ENCODE peak calls at places on chromosomes 4 and X, in eight cellular contexts. L is A549; D is esophagus squamous epithelium; H is activated CD4-positive, alpha-beta T cell treated with anti-CD3 and anti-CD28 coated beads for 36 hours; O is AG08395; C is stimulated activated naive CD4-positive, alpha-beta T cell treated with Interleukin-2 at 50 U/mL for 16 hours; G is aorta; K is stimulated activated CD8-positive, alpha-beta memory T cell treated with anti-CD3 and anti-CD28 coated beads, Interleukin-2, amount 100 ng/mL, for 1 hour. U is an unnamed sample.
A peak's percentile ranks its signal among the peaks of the same experiment; 100 is the strongest.

GRCh38 chr4:8329859-8330761 is 60.6 kb downstream of the HTRA3 start:
- DNase-seq in L (no peak), D (no peak), H (no peak), O (no peak), C (no peak), G (peak; percentile 68), K (no peak), U (no peak)

GRCh38 chr4:155941085-155941484 is 12.6 kb downstream of the CTSO start:
- DNase-seq in L (no peak), D (no peak), H (no peak), O (no peak), C (no peak), G (no peak), K (no peak), U (no peak)

GRCh38 chr4:108991929-108992328 is 229.1 kb upstream of the ETNPPL start:
- DNase-seq in L (no peak), D (no peak), H (no peak), O (peak; percentile 66), C (no peak), G (no peak), K (no peak), U (no peak)

GRCh38 chr4:89024051-89024675 is 32.8 kb downstream of the FAM13A start:
- DNase-seq in L (peak; percentile 30), D (no peak), H (peak; percentile 58), O (peak; percentile 67), C (peak; percentile 1), G (no peak), K (peak; percentile 9), U (peak; percentile 6)

GRCh38 chr4:141099326-141099725 is 33.9 kb downstream of the RNF150 start:
- DNase-seq in L (no peak), D (no peak), H (no peak), O (peak; percentile 43), C (no peak), G (no peak), K (no peak), U (no peak)

GRCh38 chr4:126533176-126533575 is 1099.6 kb upstream of the INTU start:
- DNase-seq in L (no peak), D (no peak), H (no peak), O (peak; percentile 5), C (no peak), G (no peak), K (no peak), U (no peak)

GRCh38 chr4:66852843-66853242 is 692.5 kb downstream of the CENPC start:
- DNase-seq in L (no peak), D (no peak), H (no peak), O (no peak), C (no peak), G (no peak), K (no peak), U (no peak)

GRCh38 chr4:78171482-78171881 is 114.4 kb downstream of the FRAS1 start:
- DNase-seq in L (no peak), D (no peak), H (no peak), O (no peak), C (no peak), G (no peak), K (no peak), U (no peak)

GRCh38 chr4:151719935-151720334 is 40.9 kb downstream of the GATB start:
- DNase-seq in L (no peak), D (no peak), H (no peak), O (no peak), C (no peak), G (no peak), K (no peak), U (no peak)

GRCh38 chr4:138861130-138861529 is 154.5 kb upstream of the NOCT start:
- DNase-seq in L (no peak), D (no peak), H (no peak), O (no peak), C (no peak), G (no peak), K (no peak), U (no peak)

GRCh38 chrX:78886550-78886949 is 58.6 kb upstream of the P2RY10 start:
- DNase-seq in L (peak; percentile 0), D (no peak), H (no peak), O (peak; percentile 12), C (no peak), G (no peak), K (no peak), U (no peak)

GRCh38 chr4:122170775-122171174 is 18.6 kb downstream of the BLTP1 start:
- DNase-seq in L (no peak), D (no peak), H (no peak), O (no peak), C (no peak), G (no peak), K (no peak), U (no peak)

GRCh38 chrX:148069759-148070503 is 88.8 kb downstream of the FMR1NB start:
- DNase-seq in L (no peak), D (no peak), H (no peak), O (no peak), C (no peak), G (no peak), K (no peak), U (no peak)

GRCh38 chr4:139785356-139785755 is 119.7 kb downstream of the MGST2 start:
- DNase-seq in L (no peak), D (no peak), H (no peak), O (no peak), C (no peak), G (no peak), K (no peak), U (no peak)

GRCh38 chrX:23828894-23829293 is 45.9 kb downstream of the SAT1 start:
- DNase-seq in L (no peak), D (no peak), H (no peak), O (no peak), C (no peak), G (no peak), K (no peak), U (no peak)

GRCh38 chr4:77178560-77178959 is 21.6 kb downstream of the CCNG2 start:
- DNase-seq in L (no peak), D (no peak), H (no peak), O (no peak), C (no peak), G (no peak), K (no peak), U (no peak)

GRCh38 chrX:6002056-6002455 is 226.6 kb downstream of the NLGN4X start:
- DNase-seq in L (no peak), D (no peak), H (no peak), O (no peak), C (no peak), G (no peak), K (no peak), U (no peak)

GRCh38 chr4:78483811-78484210 is 67.8 kb upstream of the ANXA3 start:
- DNase-seq in L (no peak), D (no peak), H (no peak), O (no peak), C (no peak), G (no peak), K (no peak), U (no peak)

GRCh38 chr4:1797861-1798529 is 4.9 kb downstream of the FGFR3 start:
- DNase-seq in L (no peak), D (no peak), H (no peak), O (no peak), C (no peak), G (no peak), K (no peak), U (no peak)

GRCh38 chr4:2962099-2962455 is 1.1 kb downstream of the NOP14 start:
- DNase-seq in L (no peak), D (no peak), H (peak; percentile 84), O (no peak), C (peak; percentile 74), G (no peak), K (no peak), U (no peak)

GRCh38 chr4:75512336-75513211 is 1.6 kb downstream of the RCHY1 start:
- DNase-seq in L (no peak), D (no peak), H (no peak), O (peak; percentile 25), C (no peak), G (no peak), K (no peak), U (peak; percentile 1)

GRCh38 chrX:21639775-21640174 is 18.4 kb downstream of the KLHL34 start:
- DNase-seq in L (no peak), D (no peak), H (no peak), O (no peak), C (no peak), G (no peak), K (no peak), U (no peak)